ENCODE peak calls at places on chromosome 20, in ten cellular contexts. One of them, this sample, is unnamed.

GRCh38 chr20:17500826-17501225 is 30.4 kb downstream of the BFSP1 start:
- DNase-seq in lung: no peak
- DNase-seq in HCT116: no peak
- DNase-seq in H1: no peak
- DNase-seq in transverse colon: no peak
- DNase-seq in fibroblast of lung: no peak
- DNase-seq in astrocyte: no peak
- DNase-seq in endodermal cell: peak
- DNase-seq in lower lobe of right lung: no peak
- DNase-seq in uterus: no peak
- DNase-seq in this sample: no peak

GRCh38 chr20:63409066-63409833 is 48.1 kb upstream of the CHRNA4 start:
- DNase-seq in lung: no peak
- DNase-seq in HCT116: peak
- DNase-seq in H1: no peak
- DNase-seq in transverse colon: no peak
- DNase-seq in fibroblast of lung: no peak
- DNase-seq in astrocyte: no peak
- DNase-seq in endodermal cell: peak
- DNase-seq in lower lobe of right lung: no peak
- DNase-seq in uterus: no peak
- DNase-seq in this sample: no peak

GRCh38 chr20:54650201-54650722 is 174.9 kb downstream of the DOK5 start:
- DNase-seq in lung: no peak
- DNase-seq in HCT116: no peak
- DNase-seq in H1: no peak
- DNase-seq in transverse colon: no peak
- DNase-seq in fibroblast of lung: peak
- DNase-seq in astrocyte: peak
- DNase-seq in endodermal cell: no peak
- DNase-seq in lower lobe of right lung: no peak
- DNase-seq in uterus: no peak
- DNase-seq in this sample: no peak

GRCh38 chr20:17525132-17525531 is 6.0 kb downstream of the BFSP1 start:
- DNase-seq in lung: no peak
- DNase-seq in HCT116: no peak
- DNase-seq in H1: no peak
- DNase-seq in transverse colon: no peak
- DNase-seq in fibroblast of lung: no peak
- DNase-seq in astrocyte: no peak
- DNase-seq in endodermal cell: no peak
- DNase-seq in lower lobe of right lung: no peak
- DNase-seq in uterus: no peak
- DNase-seq in this sample: no peak

GRCh38 chr20:63664143-63664851 is 6.2 kb downstream of the RTEL1 start:
- DNase-seq in lung: no peak
- DNase-seq in HCT116: no peak
- DNase-seq in H1: no peak
- DNase-seq in transverse colon: no peak
- DNase-seq in fibroblast of lung: no peak
- DNase-seq in astrocyte: no peak
- DNase-seq in endodermal cell: no peak
- DNase-seq in lower lobe of right lung: no peak
- DNase-seq in uterus: no peak
- DNase-seq in this sample: no peak

GRCh38 chr20:46583411-46584214 is 33.2 kb upstream of the OCSTAMP start:
- DNase-seq in lung: no peak
- DNase-seq in HCT116: no peak
- DNase-seq in H1: peak
- DNase-seq in transverse colon: no peak
- DNase-seq in fibroblast of lung: no peak
- DNase-seq in astrocyte: no peak
- DNase-seq in endodermal cell: peak
- DNase-seq in lower lobe of right lung: no peak
- DNase-seq in uterus: no peak
- DNase-seq in this sample: no peak

GRCh38 chr20:47304287-47304686 is 52.2 kb downstream of the ZMYND8 start:
- DNase-seq in lung: no peak
- DNase-seq in HCT116: no peak
- DNase-seq in H1: no peak
- DNase-seq in transverse colon: peak
- DNase-seq in fibroblast of lung: peak
- DNase-seq in astrocyte: peak
- DNase-seq in endodermal cell: no peak
- DNase-seq in lower lobe of right lung: no peak
- DNase-seq in uterus: no peak
- DNase-seq in this sample: no peak

GRCh38 chr20:63889241-63890200 is 5.4 kb upstream of the DNAJC5 start:
- DNase-seq in lung: no peak
- DNase-seq in HCT116: no peak
- DNase-seq in H1: no peak
- DNase-seq in transverse colon: no peak
- DNase-seq in fibroblast of lung: no peak
- DNase-seq in astrocyte: no peak
- DNase-seq in endodermal cell: no peak
- DNase-seq in lower lobe of right lung: no peak
- DNase-seq in uterus: no peak
- DNase-seq in this sample: no peak

GRCh38 chr20:61118429-61119224 is 133.4 kb upstream of the CDH4 start:
- DNase-seq in lung: no peak
- DNase-seq in HCT116: no peak
- DNase-seq in H1: no peak
- DNase-seq in transverse colon: no peak
- DNase-seq in fibroblast of lung: peak
- DNase-seq in astrocyte: peak
- DNase-seq in endodermal cell: no peak
- DNase-seq in lower lobe of right lung: no peak
- DNase-seq in uterus: no peak
- DNase-seq in this sample: no peak

GRCh38 chr20:34222208-34222607 is 19.0 kb upstream of the ASIP start:
- DNase-seq in lung: no peak
- DNase-seq in HCT116: no peak
- DNase-seq in H1: no peak
- DNase-seq in transverse colon: peak
- DNase-seq in fibroblast of lung: peak
- DNase-seq in astrocyte: peak
- DNase-seq in endodermal cell: no peak
- DNase-seq in lower lobe of right lung: no peak
- DNase-seq in uterus: peak
- DNase-seq in this sample: no peak

GRCh38 chr20:6908673-6909072 is 141.2 kb downstream of the BMP2 start:
- DNase-seq in lung: no peak
- DNase-seq in HCT116: no peak
- DNase-seq in H1: peak
- DNase-seq in transverse colon: no peak
- DNase-seq in fibroblast of lung: no peak
- DNase-seq in astrocyte: no peak
- DNase-seq in endodermal cell: peak
- DNase-seq in lower lobe of right lung: no peak
- DNase-seq in uterus: no peak
- DNase-seq in this sample: no peak

GRCh38 chr20:20463933-20464374 is 96.0 kb downstream of the INSM1 start:
- DNase-seq in lung: no peak
- DNase-seq in HCT116: no peak
- DNase-seq in H1: peak
- DNase-seq in transverse colon: no peak
- DNase-seq in fibroblast of lung: no peak
- DNase-seq in astrocyte: peak
- DNase-seq in endodermal cell: peak
- DNase-seq in lower lobe of right lung: no peak
- DNase-seq in uterus: no peak
- DNase-seq in this sample: no peak

GRCh38 chr20:461254-462198 is 807 bp downstream of the TBC1D20 start:
- DNase-seq in lung: peak
- DNase-seq in HCT116: no peak
- DNase-seq in H1: no peak
- DNase-seq in transverse colon: peak
- DNase-seq in fibroblast of lung: peak
- DNase-seq in astrocyte: peak
- DNase-seq in endodermal cell: peak
- DNase-seq in lower lobe of right lung: peak
- DNase-seq in uterus: peak
- DNase-seq in this sample: peak

GRCh38 chr20:6007094-6007528 is 46.7 kb downstream of the LRRN4 start:
- DNase-seq in lung: no peak
- DNase-seq in HCT116: no peak
- DNase-seq in H1: no peak
- DNase-seq in transverse colon: no peak
- DNase-seq in fibroblast of lung: peak
- DNase-seq in astrocyte: no peak
- DNase-seq in endodermal cell: no peak
- DNase-seq in lower lobe of right lung: no peak
- DNase-seq in uterus: no peak
- DNase-seq in this sample: no peak

GRCh38 chr20:50056951-50057403 is 56.0 kb downstream of the UBE2V1 start:
- DNase-seq in lung: no peak
- DNase-seq in HCT116: no peak
- DNase-seq in H1: no peak
- DNase-seq in transverse colon: no peak
- DNase-seq in fibroblast of lung: no peak
- DNase-seq in astrocyte: no peak
- DNase-seq in endodermal cell: peak
- DNase-seq in lower lobe of right lung: no peak
- DNase-seq in uterus: no peak
- DNase-seq in this sample: no peak

GRCh38 chr20:50054626-50055511 is 58.1 kb downstream of the UBE2V1 start:
- DNase-seq in lung: no peak
- DNase-seq in HCT116: no peak
- DNase-seq in H1: no peak
- DNase-seq in transverse colon: peak
- DNase-seq in fibroblast of lung: peak
- DNase-seq in astrocyte: peak
- DNase-seq in endodermal cell: peak
- DNase-seq in lower lobe of right lung: no peak
- DNase-seq in uterus: peak
- DNase-seq in this sample: peak

GRCh38 chr20:50055524-50056083 is 57.3 kb downstream of the UBE2V1 start:
- DNase-seq in lung: no peak
- DNase-seq in HCT116: no peak
- DNase-seq in H1: no peak
- DNase-seq in transverse colon: no peak
- DNase-seq in fibroblast of lung: no peak
- DNase-seq in astrocyte: no peak
- DNase-seq in endodermal cell: peak
- DNase-seq in lower lobe of right lung: no peak
- DNase-seq in uterus: no peak
- DNase-seq in this sample: no peak

GRCh38 chr20:50057409-50058053 is 55.4 kb downstream of the UBE2V1 start:
- DNase-seq in lung: no peak
- DNase-seq in HCT116: no peak
- DNase-seq in H1: no peak
- DNase-seq in transverse colon: no peak
- DNase-seq in fibroblast of lung: no peak
- DNase-seq in astrocyte: no peak
- DNase-seq in endodermal cell: no peak
- DNase-seq in lower lobe of right lung: no peak
- DNase-seq in uterus: no peak
- DNase-seq in this sample: no peak

GRCh38 chr20:50056408-50056926 is 56.5 kb downstream of the UBE2V1 start:
- DNase-seq in lung: no peak
- DNase-seq in HCT116: no peak
- DNase-seq in H1: no peak
- DNase-seq in transverse colon: no peak
- DNase-seq in fibroblast of lung: no peak
- DNase-seq in astrocyte: no peak
- DNase-seq in endodermal cell: no peak
- DNase-seq in lower lobe of right lung: no peak
- DNase-seq in uterus: no peak
- DNase-seq in this sample: no peak
- H3K27ac ChIP-seq in lung: no peak
- H3K27ac ChIP-seq in HCT116: no peak
- H3K27ac ChIP-seq in H1: no peak
- H3K27ac ChIP-seq in transverse colon: no peak
- H3K27ac ChIP-seq in fibroblast of lung: no peak
- H3K27ac ChIP-seq in astrocyte: no peak
- H3K27ac ChIP-seq in endodermal cell: no peak
- H3K27ac ChIP-seq in lower lobe of right lung: no peak
- H3K27ac ChIP-seq in uterus: no peak
- H3K27ac ChIP-seq in this sample: no peak

DNA sequence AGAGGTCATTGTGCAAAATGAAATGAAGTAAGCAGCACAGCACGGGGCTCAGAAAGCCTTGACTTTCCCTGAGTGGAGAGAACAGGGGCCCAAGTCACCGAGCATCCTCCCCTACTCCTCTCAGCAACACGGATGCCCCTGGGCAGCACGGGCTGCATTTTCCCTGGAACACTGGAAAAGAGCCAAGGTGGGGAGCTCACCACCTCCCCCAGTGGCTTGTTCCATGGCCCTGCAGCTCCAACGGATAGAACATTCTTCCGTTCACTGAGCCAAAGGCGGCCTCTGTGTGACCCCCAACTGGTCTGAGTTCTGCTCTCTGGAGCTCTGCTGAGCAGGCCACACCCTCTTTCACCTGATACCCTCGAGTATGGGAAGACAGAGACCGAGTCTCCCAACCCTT is 20.8 kb upstream of the EMILIN3 start:
- DNase-seq in lung: no peak
- DNase-seq in HCT116: no peak
- DNase-seq in H1: no peak
- DNase-seq in transverse colon: no peak
- DNase-seq in fibroblast of lung: no peak
- DNase-seq in astrocyte: no peak
- DNase-seq in endodermal cell: peak
- DNase-seq in lower lobe of right lung: peak
- DNase-seq in uterus: no peak
- DNase-seq in this sample: no peak
- TF ChIP-seq CTCF in lung: no peak
- TF ChIP-seq CTCF in HCT116: no peak
- TF ChIP-seq CTCF in H1: peak
- TF ChIP-seq CTCF in transverse colon: no peak
- TF ChIP-seq CTCF in fibroblast of lung: peak
- TF ChIP-seq CTCF in astrocyte: no peak
- TF ChIP-seq CTCF in endodermal cell: peak
- TF ChIP-seq CTCF in lower lobe of right lung: no peak
- TF ChIP-seq CTCF in uterus: no peak
- TF ChIP-seq CTCF in this sample: no peak

DNA sequence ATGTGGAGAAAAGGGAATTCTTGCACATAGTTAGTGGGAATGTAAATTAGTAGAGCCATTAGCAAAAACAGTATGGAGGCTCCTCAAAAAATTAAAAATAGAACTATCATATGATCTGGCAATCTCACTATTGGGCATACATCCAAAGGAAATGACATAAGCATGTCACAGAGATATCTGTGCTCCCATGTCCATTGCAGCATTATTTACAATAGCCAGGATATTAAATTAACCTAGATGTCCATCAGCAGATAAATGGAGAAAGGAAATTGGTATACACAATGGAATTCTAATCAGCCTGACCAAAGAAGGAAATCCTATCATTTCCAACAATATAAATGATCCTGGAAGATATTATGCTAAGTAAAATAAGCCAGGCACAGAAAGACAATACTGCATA is 2.8 kb downstream of the SIRPB1 start:
- DNase-seq in lung: no peak
- DNase-seq in HCT116: no peak
- DNase-seq in H1: no peak
- DNase-seq in transverse colon: no peak
- DNase-seq in fibroblast of lung: no peak
- DNase-seq in astrocyte: peak
- DNase-seq in endodermal cell: no peak
- DNase-seq in lower lobe of right lung: no peak
- DNase-seq in uterus: no peak
- DNase-seq in this sample: no peak
- H3K4me3 ChIP-seq in lung: no peak
- H3K4me3 ChIP-seq in HCT116: no peak
- H3K4me3 ChIP-seq in H1: no peak
- H3K4me3 ChIP-seq in transverse colon: no peak
- H3K4me3 ChIP-seq in fibroblast of lung: no peak
- H3K4me3 ChIP-seq in astrocyte: no peak
- H3K4me3 ChIP-seq in endodermal cell: no peak
- H3K4me3 ChIP-seq in lower lobe of right lung: no peak
- H3K4me3 ChIP-seq in uterus: no peak
- H3K4me3 ChIP-seq in this sample: no peak

GRCh38 chr20:45290677-45291355 is 15.8 kb upstream of the RBPJL start:
- DNase-seq in lung: peak
- DNase-seq in HCT116: peak
- DNase-seq in H1: peak
- DNase-seq in transverse colon: peak
- DNase-seq in fibroblast of lung: peak
- DNase-seq in astrocyte: peak
- DNase-seq in endodermal cell: peak
- DNase-seq in lower lobe of right lung: peak
- DNase-seq in uterus: peak
- DNase-seq in this sample: peak
- H3K27ac ChIP-seq in lung: no peak
- H3K27ac ChIP-seq in HCT116: no peak
- H3K27ac ChIP-seq in H1: no peak
- H3K27ac ChIP-seq in transverse colon: no peak
- H3K27ac ChIP-seq in fibroblast of lung: no peak
- H3K27ac ChIP-seq in astrocyte: no peak
- H3K27ac ChIP-seq in endodermal cell: no peak
- H3K27ac ChIP-seq in lower lobe of right lung: no peak
- H3K27ac ChIP-seq in uterus: no peak
- H3K27ac ChIP-seq in this sample: no peak

This sample was measured in left ventricle myocardium inferior.